ENCODE peak calls at places on chromosomes 5 and 9, in seven cellular contexts. P is cardiac fibroblast; X is CD8-positive, alpha-beta T cell; W is cardiac muscle cell; I is lower lobe of right lung; Y is brain microvascular endothelial cell; E is A549. R is an unnamed sample.

GRCh38 chr9:86659413-86660046 is 287.8 kb downstream of the GAS1 start:
- DNase-seq in P (no peak), X (no peak), W (no peak), I (no peak), Y (no peak), E (no peak), R (no peak)

GRCh38 chr5:172769598-172770373 is 1.2 kb downstream of the DUSP1 start:
- DNase-seq in P (peak), X (no peak), W (peak), I (no peak), Y (peak), E (no peak), R (peak)

GRCh38 chr5:117859161-117859560 is 1129.2 kb downstream of the DTWD2 start:
- DNase-seq in P (no peak), X (no peak), W (no peak), I (no peak), Y (no peak), E (no peak), R (no peak)

GRCh38 chr5:20678814-20679298 is 690.9 kb upstream of the CDH18 start:
- DNase-seq in P (peak), X (no peak), W (no peak), I (no peak), Y (peak), E (peak), R (peak)

GRCh38 chr9:83066771-83067170 is 3.8 kb upstream of the RASEF start:
- DNase-seq in P (peak), X (no peak), W (no peak), I (no peak), Y (peak), E (no peak), R (peak)

GRCh38 chr5:137014731-137015130 is 484.4 kb downstream of the SPOCK1 start:
- DNase-seq in P (no peak), X (no peak), W (no peak), I (no peak), Y (no peak), E (no peak), R (no peak)

GRCh38 chr5:66653380-66653779 is 57.2 kb downstream of the MAST4 start:
- DNase-seq in P (peak), X (no peak), W (no peak), I (no peak), Y (peak), E (no peak), R (peak)

GRCh38 chr9:95379630-95380029 is 62.1 kb upstream of the FANCC start:
- DNase-seq in P (no peak), X (peak), W (no peak), I (no peak), Y (no peak), E (no peak), R (no peak)

GRCh38 chr9:131111854-131112311 is 13.5 kb upstream of the NUP214 start:
- DNase-seq in P (no peak), X (no peak), W (no peak), I (no peak), Y (no peak), E (no peak), R (no peak)

GRCh38 chr9:36101916-36102741 is 34.4 kb upstream of the GLIPR2 start:
- DNase-seq in P (peak), X (no peak), W (no peak), I (no peak), Y (peak), E (peak), R (peak)

GRCh38 chr5:96439477-96440184 is 6.6 kb upstream of the PCSK1 start:
- DNase-seq in P (peak), X (no peak), W (no peak), I (no peak), Y (no peak), E (no peak), R (no peak)

GRCh38 chr5:9461246-9461645 is 84.6 kb downstream of the SEMA5A start:
- DNase-seq in P (no peak), X (no peak), W (no peak), I (no peak), Y (no peak), E (no peak), R (no peak)

GRCh38 chr9:110152704-110153374 is 55.1 kb downstream of the C9orf152 start:
- DNase-seq in P (peak), X (no peak), W (peak), I (no peak), Y (peak), E (peak), R (peak)

GRCh38 chr9:13939129-13939528 is 374.8 kb downstream of the NFIB start:
- DNase-seq in P (peak), X (no peak), W (peak), I (no peak), Y (peak), E (no peak), R (peak)

GRCh38 chr5:113140837-113141661 is 164.5 kb downstream of the DCP2 start:
- DNase-seq in P (peak), X (no peak), W (no peak), I (no peak), Y (peak), E (no peak), R (peak)

GRCh38 chr5:35478856-35479682 is 138.6 kb upstream of the SPEF2 start:
- DNase-seq in P (peak), X (no peak), W (no peak), I (no peak), Y (no peak), E (no peak), R (peak)

DNA sequence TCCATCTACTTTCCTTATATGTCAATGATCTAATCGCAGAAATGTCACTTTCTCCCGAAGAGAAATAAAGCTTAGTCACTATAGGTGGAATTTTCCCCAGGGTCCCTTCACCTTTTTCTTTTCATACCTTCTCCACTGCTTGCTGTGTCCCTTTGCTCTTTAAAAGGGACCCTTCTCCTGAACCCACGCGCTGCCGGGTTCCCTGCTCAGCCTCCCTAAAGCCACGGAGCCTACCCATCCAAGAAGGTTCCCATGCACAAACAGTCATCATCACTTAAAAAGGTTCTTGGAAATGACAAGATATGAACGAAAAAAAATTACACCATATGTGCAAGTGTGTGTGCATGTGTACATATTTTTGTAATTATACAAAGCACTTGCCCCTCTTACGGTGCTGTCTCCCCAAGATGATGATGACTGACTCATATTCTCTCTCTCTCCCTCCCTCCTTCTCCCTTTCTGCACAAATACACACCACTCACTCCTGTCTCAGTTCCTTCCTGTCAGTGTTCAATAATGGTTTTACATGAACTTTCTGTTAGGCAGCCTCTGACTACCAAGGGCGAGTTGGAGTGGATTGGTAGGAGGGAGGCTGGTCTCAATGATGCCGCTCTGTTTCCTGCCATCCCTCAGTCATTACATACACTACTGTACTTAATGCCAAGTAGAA is 1.5 kb upstream of the PTPRD start:
- DNase-seq in P (no peak), X (no peak), W (no peak), I (no peak), Y (no peak), E (no peak), R (no peak)
- TF ChIP-seq CTCF in P (no peak), X (no peak), W (no peak), I (no peak), Y (no peak), E (no peak), R (no peak)

GRCh38 chr5:61332369-61332745 is 299 bp downstream of the ZSWIM6 start:
- DNase-seq in P (peak), X (no peak), W (peak), I (peak), Y (no peak), E (no peak), R (no peak)
- H3K4me3 ChIP-seq in P (peak), X (no peak), W (peak), I (peak), Y (peak), E (peak), R (peak)

GRCh38 chr9:135739271-135740220 is 37.6 kb downstream of the KCNT1 start:
- DNase-seq in P (no peak), X (no peak), W (no peak), I (no peak), Y (no peak), E (no peak), R (no peak)

GRCh38 chr9:135743021-135743420 is 41.0 kb downstream of the KCNT1 start:
- DNase-seq in P (no peak), X (no peak), W (no peak), I (no peak), Y (no peak), E (no peak), R (no peak)

GRCh38 chr9:135743546-135744332 is 41.8 kb downstream of the KCNT1 start:
- DNase-seq in P (no peak), X (no peak), W (no peak), I (no peak), Y (no peak), E (no peak), R (no peak)

GRCh38 chr9:135744333-135745070 is 42.5 kb downstream of the KCNT1 start:
- DNase-seq in P (no peak), X (no peak), W (no peak), I (no peak), Y (no peak), E (no peak), R (no peak)

GRCh38 chr9:135741276-135742219 is 39.6 kb downstream of the KCNT1 start:
- DNase-seq in P (no peak), X (no peak), W (no peak), I (no peak), Y (no peak), E (no peak), R (no peak)
- TF ChIP-seq CTCF in P (no peak), X (no peak), W (no peak), I (no peak), Y (no peak), E (no peak), R (no peak)

DNA sequence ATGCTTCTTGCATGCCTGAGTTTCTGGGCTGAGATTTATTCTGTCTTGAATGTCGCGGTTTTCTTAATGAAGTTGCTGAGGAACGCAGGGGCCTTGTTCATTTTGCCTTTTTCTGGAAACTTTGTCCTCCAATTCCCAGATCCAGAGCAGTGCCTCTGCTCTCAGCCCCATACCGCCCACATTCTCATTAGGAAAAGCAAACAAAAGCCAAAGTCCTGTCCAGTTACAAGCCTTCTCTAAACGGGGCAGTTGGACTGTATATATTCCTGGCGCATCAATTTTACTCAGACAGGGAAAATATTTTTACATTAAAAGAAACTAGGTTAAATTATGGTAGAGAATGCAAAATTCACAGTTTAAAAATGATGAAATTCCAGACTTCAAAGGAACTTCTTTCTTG is 1.2 kb upstream of the PSAT1 start:
- DNase-seq in P (no peak), X (no peak), W (no peak), I (no peak), Y (no peak), E (no peak), R (no peak)
- H3K4me3 ChIP-seq in P (no peak), X (no peak), W (no peak), I (peak), Y (peak), E (peak), R (peak)

GRCh38 chr9:127915801-127916664 is 808 bp downstream of the ST6GALNAC4 start:
- DNase-seq in P (no peak), X (peak), W (no peak), I (peak), Y (no peak), E (no peak), R (no peak)
- TF ChIP-seq CTCF in P (no peak), X (no peak), W (no peak), I (no peak), Y (no peak), E (no peak), R (no peak)